ENCODE peak calls at places on chromosomes 6 and 20, in six cellular contexts. M is esophagus muscularis mucosa, D is fibroblast of lung, I is pancreas, U is tibial artery, T is endothelial cell of umbilical vein. Q is an unnamed sample. For H3K4me1 and H3K9me3, the result is how much of the 10 kb centered on the place peaks cover.

GRCh38 chr6:135105710-135106109 is 51.1 kb upstream of the HBS1L start:
- DNase-seq in M (no peak), D (no peak), I (no peak), U (no peak), T (no peak), Q (no peak)

GRCh38 chr20:44706371-44707258 is 8.6 kb upstream of the CCN5 start:
- DNase-seq in M (no peak), D (peak), I (no peak), U (peak), T (no peak), Q (no peak)

GRCh38 chr6:133326584-133326983 is 85.4 kb downstream of the EYA4 start:
- DNase-seq in M (no peak), D (peak), I (no peak), U (no peak), T (no peak), Q (no peak)

GRCh38 chr6:34135541-34135940 is 10.3 kb downstream of the GRM4 start:
- DNase-seq in M (no peak), D (no peak), I (no peak), U (no peak), T (no peak), Q (no peak)

GRCh38 chr20:19835533-19836222 is 77.6 kb downstream of the RIN2 start:
- DNase-seq in M (no peak), D (no peak), I (no peak), U (no peak), T (no peak), Q (no peak)

GRCh38 chr20:51801220-51801991 is 915 bp downstream of the SALL4 start:
- DNase-seq in M (no peak), D (no peak), I (no peak), U (no peak), T (no peak), Q (no peak)

GRCh38 chr6:150057501-150057951 is 11.4 kb downstream of the ULBP3 start:
- DNase-seq in M (no peak), D (no peak), I (no peak), U (no peak), T (no peak), Q (no peak)

GRCh38 chr6:160950507-160950906 is 41.1 kb upstream of the MAP3K4 start:
- DNase-seq in M (peak), D (peak), I (no peak), U (no peak), T (no peak), Q (no peak)

GRCh38 chr20:17616480-17617211 is 46.8 kb downstream of the DSTN start:
- DNase-seq in M (no peak), D (no peak), I (peak), U (peak), T (no peak), Q (no peak)

GRCh38 chr20:62928246-62928939 is 2.1 kb upstream of the DIDO1 start:
- DNase-seq in M (no peak), D (no peak), I (no peak), U (no peak), T (peak), Q (no peak)

GRCh38 chr6:29926081-29926794 is 16.1 kb upstream of the HLA-A start:
- DNase-seq in M (no peak), D (no peak), I (peak), U (no peak), T (no peak), Q (no peak)

GRCh38 chr6:100553243-100553642 is 88.5 kb upstream of the SIM1 start:
- DNase-seq in M (no peak), D (no peak), I (no peak), U (no peak), T (no peak), Q (no peak)

GRCh38 chr20:64112691-64113443 is 5.5 kb upstream of the NPBWR2 start:
- DNase-seq in M (no peak), D (no peak), I (no peak), U (no peak), T (no peak), Q (no peak)

GRCh38 chr6:72363844-72364740 is 257.8 kb upstream of the KCNQ5 start:
- DNase-seq in M (no peak), D (peak), I (no peak), U (no peak), T (peak), Q (no peak)

GRCh38 chr20:17936306-17936790 is 32.2 kb downstream of the SNX5 start:
- DNase-seq in M (no peak), D (peak), I (no peak), U (no peak), T (no peak), Q (no peak)

GRCh38 chr6:16850332-16851022 is 89.2 kb upstream of the ATXN1 start:
- DNase-seq in M (no peak), D (peak), I (no peak), U (no peak), T (no peak), Q (peak)

GRCh38 chr6:37612475-37612874 is 85.2 kb downstream of the MDGA1 start:
- DNase-seq in M (no peak), D (peak), I (no peak), U (no peak), T (no peak), Q (no peak)

GRCh38 chr6:97668716-97669115 is 385.7 kb upstream of the MMS22L start:
- DNase-seq in M (no peak), D (peak), I (no peak), U (no peak), T (no peak), Q (no peak)

GRCh38 chr6:112289039-112289566 is 34.7 kb upstream of the LAMA4 start:
- DNase-seq in M (no peak), D (peak), I (peak), U (peak), T (no peak), Q (no peak)

GRCh38 chr6:33249732-33250625 is 21.7 kb downstream of the VPS52 start:
- DNase-seq in M (no peak), D (peak), I (peak), U (no peak), T (peak), Q (no peak)

GRCh38 chr20:47533518-47534062 is 31.9 kb downstream of the NCOA3 start:
- DNase-seq in M (no peak), D (no peak), I (no peak), U (no peak), T (no peak), Q (no peak)

GRCh38 chr6:144413418-144413817 is 128.3 kb downstream of the UTRN start:
- DNase-seq in M (no peak), D (peak), I (no peak), U (no peak), T (no peak), Q (no peak)

GRCh38 chr6:159981591-159982245 is 12.8 kb downstream of the IGF2R start:
- DNase-seq in M (peak), D (peak), I (peak), U (peak), T (peak), Q (no peak)

GRCh38 chr6:26233608-26234420 is 131.2 kb upstream of the BTN3A2 start:
- DNase-seq in M (no peak), D (peak), I (peak), U (no peak), T (peak), Q (peak)

GRCh38 chr6:166736606-166737005 is 109.6 kb upstream of the RPS6KA2 start:
- DNase-seq in M (no peak), D (peak), I (no peak), U (no peak), T (peak), Q (no peak)

GRCh38 chr6:150119256-150119655 is 23.6 kb upstream of the PPP1R14C start:
- DNase-seq in M (no peak), D (peak), I (no peak), U (no peak), T (no peak), Q (no peak)

GRCh38 chr6:162825597-162825996 is 97.8 kb downstream of the PACRG start:
- DNase-seq in M (no peak), D (no peak), I (no peak), U (no peak), T (no peak), Q (no peak)

GRCh38 chr6:47335456-47335855 is 25.8 kb upstream of the TNFRSF21 start:
- DNase-seq in M (no peak), D (no peak), I (no peak), U (no peak), T (no peak), Q (no peak)

GRCh38 chr6:90251295-90251992 is 45.2 kb downstream of the BACH2 start:
- DNase-seq in M (no peak), D (peak), I (no peak), U (no peak), T (no peak), Q (no peak)

GRCh38 chr6:145370559-145370958 is 364.8 kb downstream of the EPM2A start:
- DNase-seq in M (no peak), D (no peak), I (no peak), U (no peak), T (no peak), Q (no peak)

GRCh38 chr20:47654370-47654769 is 130.9 kb downstream of the SULF2 start:
- DNase-seq in M (no peak), D (no peak), I (no peak), U (no peak), T (no peak), Q (no peak)

DNA sequence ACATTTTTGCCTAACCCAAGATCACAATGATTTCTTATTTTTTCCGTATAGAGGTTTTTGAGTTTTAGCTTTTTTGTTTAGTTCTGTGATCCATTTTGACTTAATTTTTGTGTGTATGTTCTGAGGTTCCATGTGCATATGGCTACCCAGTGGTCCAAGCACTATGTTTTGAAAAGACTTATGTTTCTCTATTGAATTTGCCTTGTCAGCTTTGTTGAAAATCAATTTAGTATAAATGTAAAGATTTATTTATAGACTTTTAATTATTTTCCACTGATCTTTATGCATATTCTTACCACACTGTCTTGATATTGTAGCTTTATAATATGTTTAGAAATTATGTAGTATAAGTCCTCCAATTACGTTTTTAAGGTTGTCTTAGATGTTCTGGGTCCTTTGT is 10.2 kb downstream of the TM9SF4 start:
- DNase-seq in M (no peak), D (no peak), I (no peak), U (no peak), T (no peak), Q (no peak)
- H3K4me3 ChIP-seq in M (no peak), D (no peak), I (no peak), U (no peak), T (no peak), Q (no peak)

DNA sequence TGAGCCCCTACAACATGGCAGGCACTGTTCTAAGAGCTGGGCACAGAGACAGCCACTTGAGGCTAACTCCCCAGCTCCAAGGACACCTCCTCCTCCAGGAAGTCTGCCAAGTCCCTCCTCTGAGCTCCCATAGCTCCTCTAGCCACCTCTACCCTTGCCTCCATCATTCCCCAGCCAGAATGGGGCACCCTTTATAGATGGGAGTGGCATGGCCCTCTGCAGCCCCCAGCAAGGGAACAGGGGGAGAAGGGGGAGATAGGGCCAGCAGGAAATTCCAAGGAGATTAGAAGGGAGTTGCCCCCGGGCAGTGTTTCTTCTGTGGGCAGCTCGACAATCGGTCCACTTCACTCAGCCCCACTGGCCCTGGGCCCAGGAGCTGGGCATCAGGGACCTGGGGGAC is 19.7 kb upstream of the TLDC2 start:
- DNase-seq in M (no peak), D (no peak), I (no peak), U (no peak), T (peak), Q (no peak)
- H3K4me1 ChIP-seq in M (half or more), D (half or more), I (under half), U (under half), T (under half), Q (under half)

DNA sequence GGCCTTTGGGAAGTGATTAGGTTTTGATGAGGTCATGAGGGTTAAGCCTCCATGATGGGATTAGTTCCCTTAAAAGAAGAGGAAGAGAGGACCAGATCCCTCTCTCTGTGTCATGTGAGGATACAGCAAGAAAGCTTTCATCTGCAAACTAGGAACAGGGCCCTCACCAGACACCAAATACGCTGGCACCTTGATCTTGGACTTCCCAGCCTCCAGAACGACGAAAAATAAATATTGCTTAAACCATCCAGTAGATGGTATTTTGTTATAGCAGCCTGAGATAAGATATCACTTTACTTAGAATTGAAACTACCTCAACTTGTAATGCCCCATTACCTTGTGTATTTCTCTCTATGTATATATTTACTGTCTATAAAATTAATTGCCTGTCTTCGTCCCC is 65.4 kb upstream of the NNAT start:
- DNase-seq in M (no peak), D (no peak), I (no peak), U (no peak), T (no peak), Q (no peak)
- H3K9me3 ChIP-seq in M (under half), D (under half), I (under half), U (under half), T (under half), Q (under half)

GRCh38 chr6:52574709-52575489 is 2.0 kb downstream of the TRAM2 start:
- DNase-seq in M (no peak), D (peak), I (no peak), U (peak), T (peak), Q (peak)

GRCh38 chr6:52577022-52577777 is at the start of gene TRAM2:
- DNase-seq in M (peak), D (peak), I (peak), U (peak), T (peak), Q (peak)

GRCh38 chr6:52576054-52576391 is 837 bp downstream of the TRAM2 start:
- DNase-seq in M (no peak), D (no peak), I (no peak), U (no peak), T (no peak), Q (no peak)

GRCh38 chr6:52576392-52577021 is 353 bp downstream of the TRAM2 start:
- DNase-seq in M (no peak), D (peak), I (peak), U (peak), T (peak), Q (peak)

DNA sequence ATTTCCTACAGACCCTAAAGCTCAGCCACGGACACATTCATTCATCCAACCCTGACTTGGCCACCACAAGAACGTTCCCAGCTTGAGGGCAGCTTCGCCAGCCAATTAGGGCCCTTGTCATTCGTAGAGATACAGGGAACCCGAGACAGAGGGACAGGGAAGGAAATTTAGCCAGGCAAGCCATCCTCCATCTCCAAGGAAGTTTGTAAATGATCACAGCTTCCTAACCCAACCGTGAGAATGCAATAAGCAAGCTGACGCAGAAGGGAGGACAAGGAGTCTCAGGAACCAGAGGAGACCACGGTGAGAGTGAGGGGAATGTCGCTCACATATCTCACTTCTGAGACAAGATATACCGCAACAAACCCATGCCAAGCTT is 1.4 kb downstream of the TRAM2 start:
- DNase-seq in M (no peak), D (peak), I (no peak), U (no peak), T (peak), Q (no peak)
- H3K4me3 ChIP-seq in M (peak), D (peak), I (peak), U (peak), T (peak), Q (peak)

DNA sequence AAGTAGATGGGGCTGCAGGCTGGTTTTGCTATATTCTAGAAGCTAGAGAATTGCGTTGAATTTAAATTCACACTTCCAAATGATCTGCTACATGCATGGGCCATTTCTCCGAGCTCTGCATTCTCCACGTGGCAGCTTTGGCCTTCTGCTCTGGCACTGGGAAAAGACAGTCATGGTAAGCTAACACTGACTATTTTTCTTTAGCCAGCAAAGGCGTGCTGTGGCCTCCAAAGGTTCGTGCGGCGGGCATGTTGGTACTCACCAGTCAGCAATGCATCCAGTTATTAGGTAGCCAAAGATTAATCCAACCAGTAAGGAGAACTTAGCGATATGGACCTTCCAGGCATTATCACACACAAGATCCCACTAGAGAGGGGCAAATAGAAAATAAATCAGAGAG is 41.4 kb downstream of the SLC22A23 start:
- DNase-seq in M (no peak), D (no peak), I (no peak), U (no peak), T (no peak), Q (no peak)
- H3K4me1 ChIP-seq in M (under half), D (under half), I (under half), U (under half), T (under half), Q (under half)

DNA sequence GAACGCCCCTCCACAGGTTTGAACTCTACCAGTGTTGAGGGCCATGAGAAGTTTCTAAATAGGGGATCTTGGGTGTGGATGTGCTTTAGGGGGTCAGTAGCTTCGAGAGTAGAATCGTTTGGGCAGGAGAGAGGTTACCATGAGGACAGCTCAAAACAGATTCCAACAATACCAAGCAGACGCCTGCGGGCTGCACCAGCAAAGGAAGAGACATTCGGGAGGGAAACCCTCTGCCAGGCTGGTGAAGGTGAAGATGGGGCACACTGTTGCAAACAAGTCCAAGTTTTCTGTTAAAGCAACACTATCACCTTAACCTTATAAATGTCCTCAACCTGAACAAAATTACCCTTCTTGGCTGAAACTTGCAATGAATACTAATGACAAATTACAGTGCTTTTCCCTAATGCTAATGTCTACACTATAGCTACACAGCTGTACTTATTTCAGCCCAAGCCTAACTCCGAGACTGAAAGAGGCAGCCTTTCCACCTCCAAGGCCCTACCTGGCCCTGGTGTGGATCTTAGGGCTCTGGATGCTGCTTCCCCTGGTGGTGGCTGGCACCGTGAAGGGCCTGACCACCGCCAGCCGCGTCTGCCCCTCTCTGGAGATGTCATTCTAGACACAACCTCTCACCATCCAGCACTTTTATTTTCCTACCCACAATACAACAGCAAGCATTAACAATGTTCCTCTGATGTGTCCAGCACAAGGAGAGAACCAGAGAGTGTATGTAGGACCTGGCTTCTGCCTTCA is 80.1 kb downstream of the DLL1 start:
- DNase-seq in M (peak), D (no peak), I (peak), U (peak), T (no peak), Q (no peak)
- H3K9me3 ChIP-seq in M (under half), D (under half), I (under half), U (under half), T (under half), Q (under half)

GRCh38 chr6:138678168-138678567 is 95.4 kb upstream of the CCDC28A start:
- DNase-seq in M (no peak), D (no peak), I (no peak), U (no peak), T (no peak), Q (no peak)

GRCh38 chr6:138680085-138680484 is 93.5 kb upstream of the CCDC28A start:
- DNase-seq in M (no peak), D (peak), I (no peak), U (no peak), T (no peak), Q (no peak)

GRCh38 chr6:138685257-138685656 is 88.3 kb upstream of the CCDC28A start:
- DNase-seq in M (no peak), D (no peak), I (no peak), U (no peak), T (no peak), Q (no peak)

GRCh38 chr6:138685781-138686180 is 87.8 kb upstream of the CCDC28A start:
- DNase-seq in M (no peak), D (no peak), I (no peak), U (no peak), T (no peak), Q (no peak)

GRCh38 chr6:138682722-138683521 is 90.6 kb upstream of the CCDC28A start:
- DNase-seq in M (no peak), D (peak), I (no peak), U (no peak), T (no peak), Q (no peak)
- H3K4me3 ChIP-seq in M (peak), D (peak), I (no peak), U (peak), T (no peak), Q (no peak)

Q was measured in HAP-1.